ENCODE peak calls at places on chromosome 19, in six cellular contexts. H is AG04449, B is astrocyte of the spinal cord, N is Peyer's patch, P is right lobe of liver, A is BE2C. Q is an unnamed sample.
A peak's percentile ranks its signal among the peaks of the same experiment; 100 is the strongest.

GRCh38 chr19:12482505-12482886 is 2.1 kb downstream of the ZNF709 start:
- DNase-seq in H (no peak), B (no peak), A (no peak), N (no peak), P (no peak), Q (no peak)

GRCh38 chr19:17393914-17394313 is at the start of gene CCDC194:
- DNase-seq in P (no peak), B (no peak), N (no peak), H (no peak), A (no peak), Q (no peak)

GRCh38 chr19:36140289-36141038 is 598 bp downstream of the CAPNS1 start:
- DNase-seq in P (peak; percentile 45), A (peak; percentile 80), H (no peak), B (peak; percentile 65), N (no peak), Q (no peak)

GRCh38 chr19:8902520-8902919 is 70.3 kb downstream of the MBD3L1 start:
- DNase-seq in H (no peak), A (no peak), N (no peak), B (no peak), P (no peak), Q (no peak)

GRCh38 chr19:1067341-1068103 is 555 bp downstream of the ARHGAP45 start:
- DNase-seq in H (no peak), P (peak; percentile 31), B (no peak), N (no peak), A (no peak), Q (no peak)

GRCh38 chr19:35099155-35099896 is 16.3 kb upstream of the FXYD3 start:
- DNase-seq in A (no peak), N (no peak), B (no peak), H (no peak), P (no peak), Q (no peak)

GRCh38 chr19:47798904-47799266 is 5.5 kb downstream of the TPRX1 start:
- DNase-seq in A (no peak), B (no peak), H (no peak), N (no peak), P (no peak), Q (no peak)

GRCh38 chr19:54364775-54365257 is at the start of gene LAIR1:
- DNase-seq in A (no peak), N (no peak), B (no peak), P (no peak), H (no peak), Q (no peak)

GRCh38 chr19:45636275-45636674 is 2.9 kb downstream of the EML2 start:
- DNase-seq in B (no peak), H (no peak), N (no peak), P (no peak), A (no peak), Q (no peak)

GRCh38 chr19:31439270-31439573 is 90.0 kb upstream of the TSHZ3 start:
- DNase-seq in N (no peak), P (no peak), H (no peak), B (no peak), A (no peak), Q (no peak)

GRCh38 chr19:31448221-31448657 is 99.0 kb upstream of the TSHZ3 start:
- DNase-seq in H (peak; percentile 23), A (peak; percentile 83), P (peak; percentile 22), B (peak; percentile 25), N (peak; percentile 53), Q (no peak)

GRCh38 chr19:31449379-31449778 is 100.1 kb upstream of the TSHZ3 start:
- DNase-seq in B (no peak), N (no peak), H (no peak), A (no peak), P (no peak), Q (no peak)

GRCh38 chr19:31445406-31445805 is 96.2 kb upstream of the TSHZ3 start:
- DNase-seq in A (no peak), N (no peak), H (no peak), B (no peak), P (no peak), Q (no peak)

DNA sequence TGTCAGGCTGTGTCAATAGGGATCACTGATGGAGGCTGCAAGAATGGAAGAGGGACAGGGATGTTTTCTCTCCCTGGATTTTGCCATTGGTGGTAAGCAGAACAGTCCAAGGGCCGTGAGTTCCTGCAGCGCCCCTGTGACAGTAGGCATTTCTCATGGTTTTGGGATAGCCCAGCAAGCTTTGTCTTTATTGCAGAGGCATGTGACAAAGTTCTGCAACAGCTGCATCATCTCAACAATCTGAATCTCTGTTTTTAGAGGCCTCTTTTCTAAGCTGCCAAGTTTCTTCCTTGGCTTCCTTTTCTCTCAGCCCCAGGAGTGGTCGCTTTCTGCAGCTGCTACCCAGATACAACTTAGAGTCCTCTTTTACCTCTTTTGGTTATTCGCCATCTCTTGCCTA is 95.7 kb upstream of the TSHZ3 start:
- DNase-seq in P (no peak), H (no peak), B (no peak), N (no peak), A (no peak), Q (no peak)
- TF ChIP-seq CTCF in P (no peak), H (no peak), B (no peak), N (no peak), A (no peak), Q (no peak)

GRCh38 chr19:38320969-38321339 is 1.3 kb downstream of the KCNK6 start:
- DNase-seq in H (no peak), P (no peak), N (no peak), A (no peak), B (no peak), Q (no peak)
- H3K4me3 ChIP-seq in H (peak overlapping the region; percentile 64), P (peak overlapping the region; percentile 57), N (no peak overlapping the region), A (no peak overlapping the region), B (no peak overlapping the region), Q (no peak overlapping the region)

GRCh38 chr19:6766357-6767080 is 716 bp downstream of the SH2D3A start:
- DNase-seq in B (no peak), H (no peak), N (peak; percentile 63), A (no peak), P (no peak), Q (no peak)

GRCh38 chr19:6768236-6768785 is 1.1 kb upstream of the SH2D3A start:
- DNase-seq in N (no peak), P (no peak), H (no peak), B (no peak), A (no peak), Q (no peak)

GRCh38 chr19:6769006-6769637 is 1.9 kb upstream of the SH2D3A start:
- DNase-seq in B (no peak), N (no peak), H (no peak), P (no peak), A (no peak), Q (no peak)

GRCh38 chr19:6767081-6767356 is 216 bp downstream of the SH2D3A start:
- DNase-seq in P (no peak), A (no peak), N (no peak), H (no peak), B (no peak), Q (no peak)

GRCh38 chr19:6767357-6768235 is at the start of gene SH2D3A:
- DNase-seq in B (no peak), A (peak; percentile 16), H (no peak), N (peak; percentile 97), P (peak; percentile 85), Q (no peak)
- TF ChIP-seq CTCF in B (no peak), A (no peak), H (no peak), N (no peak), P (no peak), Q (no peak)

GRCh38 chr19:18473706-18474087 is 35.8 kb upstream of the ISYNA1 start:
- DNase-seq in A (no peak), N (no peak), H (no peak), P (no peak), B (no peak), Q (no peak)
- H3K4me3 ChIP-seq in A (no peak overlapping the region), N (no peak overlapping the region), H (no peak overlapping the region), P (no peak overlapping the region), B (no peak overlapping the region), Q (no peak overlapping the region)

DNA sequence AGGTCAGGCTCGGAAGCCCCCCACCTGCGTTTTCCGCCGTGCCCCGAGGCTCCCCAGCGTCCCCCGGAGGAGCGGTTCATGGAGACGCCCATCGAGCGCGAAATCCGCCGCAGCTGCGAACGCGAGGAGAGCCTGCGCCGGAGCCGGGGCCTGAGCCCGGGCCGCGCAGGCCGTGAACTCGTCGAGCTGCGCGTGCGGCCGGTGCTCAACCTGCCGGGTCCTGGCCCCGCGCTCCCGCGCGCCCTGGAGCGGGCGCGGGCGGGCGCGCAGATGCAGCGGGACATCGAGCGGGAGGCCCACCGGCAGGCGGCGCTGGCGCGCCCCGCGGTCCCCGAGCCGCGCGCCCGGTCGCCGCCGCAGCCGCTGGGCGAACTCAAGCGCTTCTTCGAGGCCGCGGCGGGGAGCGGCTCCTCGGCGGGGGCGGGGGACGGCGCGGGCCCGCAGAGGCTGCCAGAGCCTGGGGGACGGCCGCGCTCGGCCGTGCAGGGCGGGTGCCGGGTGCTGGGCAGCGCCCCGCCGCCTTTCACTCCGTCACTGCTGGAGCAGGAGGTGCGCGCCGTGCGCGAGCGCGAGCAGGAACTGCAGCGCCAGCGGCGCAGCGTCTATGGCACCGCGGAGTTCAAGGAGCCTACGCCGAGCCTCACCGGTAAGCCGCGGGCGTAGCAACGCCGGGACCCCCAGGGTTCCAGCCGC is 792 bp downstream of the MISP3 start:
- DNase-seq in N (peak; percentile 86), H (no peak), A (peak; percentile 81), B (peak; percentile 76), P (peak; percentile 83), Q (no peak)
- TF ChIP-seq CTCF in N (peak; percentile 92), H (peak; percentile 29), A (peak; percentile 15), B (peak; percentile 29), P (peak; percentile 95), Q (peak; percentile 17)

GRCh38 chr19:3881272-3882040 is 971 bp downstream of the ATCAY start:
- DNase-seq in H (no peak), N (no peak), P (no peak), B (no peak), A (peak; percentile 34), Q (no peak)
- H3K4me3 ChIP-seq in H (no peak overlapping the region), N (no peak overlapping the region), P (no peak overlapping the region), B (no peak overlapping the region), A (peak overlapping the region; percentile 90), Q (no peak overlapping the region)

GRCh38 chr19:56189785-56190184 is 7.8 kb downstream of the ZSCAN5B start:
- DNase-seq in N (no peak), P (no peak), A (no peak), H (no peak), B (no peak), Q (no peak)
- TF ChIP-seq CTCF in N (no peak), P (no peak), A (peak; percentile 3), H (no peak), B (no peak), Q (no peak)